ENCODE peak calls at places on chromosomes 16 and 17, in four cellular contexts. One of them, this sample, is unnamed.

GRCh38 chr16:1108299-1109252 is 12.5 kb upstream of the C1QTNF8 start:
- DNase-seq in left ventricle myocardium inferior: peak
- DNase-seq in coronary artery: no peak
- DNase-seq in A549: no peak
- DNase-seq in this sample: no peak

GRCh38 chr16:86022381-86022960 is 123.5 kb downstream of the IRF8 start:
- DNase-seq in A549: no peak
- DNase-seq in left ventricle myocardium inferior: no peak
- DNase-seq in coronary artery: peak
- DNase-seq in this sample: peak

GRCh38 chr16:88452485-88453216 is 429 bp upstream of the ZFPM1 start:
- DNase-seq in left ventricle myocardium inferior: peak
- DNase-seq in coronary artery: peak
- DNase-seq in A549: peak
- DNase-seq in this sample: peak

GRCh38 chr16:67426950-67427349 is 4.0 kb upstream of the HSD11B2 start:
- DNase-seq in A549: no peak
- DNase-seq in left ventricle myocardium inferior: peak
- DNase-seq in coronary artery: no peak
- DNase-seq in this sample: no peak

GRCh38 chr17:8153550-8153956 is 1.3 kb upstream of the PER1 start:
- DNase-seq in A549: peak
- DNase-seq in left ventricle myocardium inferior: peak
- DNase-seq in coronary artery: peak
- DNase-seq in this sample: peak

GRCh38 chr17:78140169-78141051 is 5.8 kb upstream of the C17orf99 start:
- DNase-seq in coronary artery: peak
- DNase-seq in A549: peak
- DNase-seq in left ventricle myocardium inferior: peak
- DNase-seq in this sample: peak

GRCh38 chr16:89131783-89132182 is 38.1 kb downstream of the ACSF3 start:
- DNase-seq in A549: no peak
- DNase-seq in coronary artery: no peak
- DNase-seq in left ventricle myocardium inferior: peak
- DNase-seq in this sample: no peak

GRCh38 chr17:77480509-77481215 is 339.9 kb downstream of the SEC14L1 start:
- DNase-seq in A549: no peak
- DNase-seq in left ventricle myocardium inferior: no peak
- DNase-seq in coronary artery: no peak
- DNase-seq in this sample: no peak

GRCh38 chr17:81842725-81843504 is 8.1 kb upstream of the PPP1R27 start:
- DNase-seq in coronary artery: no peak
- DNase-seq in A549: no peak
- DNase-seq in left ventricle myocardium inferior: no peak
- DNase-seq in this sample: no peak

GRCh38 chr17:63692195-63692816 is 7.6 kb downstream of the LIMD2 start:
- DNase-seq in A549: no peak
- DNase-seq in left ventricle myocardium inferior: no peak
- DNase-seq in coronary artery: no peak
- DNase-seq in this sample: no peak

GRCh38 chr16:89581861-89582563 is 6.5 kb downstream of the CPNE7 start:
- DNase-seq in coronary artery: no peak
- DNase-seq in A549: no peak
- DNase-seq in left ventricle myocardium inferior: no peak
- DNase-seq in this sample: no peak

GRCh38 chr16:35798885-35799426 is 2339.5 kb downstream of the TP53TG3F start:
- DNase-seq in left ventricle myocardium inferior: peak
- DNase-seq in coronary artery: no peak
- DNase-seq in A549: no peak
- DNase-seq in this sample: no peak

GRCh38 chr16:69186642-69187386 is at the start of gene SNTB2:
- DNase-seq in coronary artery: peak
- DNase-seq in A549: peak
- DNase-seq in left ventricle myocardium inferior: peak
- DNase-seq in this sample: peak

DNA sequence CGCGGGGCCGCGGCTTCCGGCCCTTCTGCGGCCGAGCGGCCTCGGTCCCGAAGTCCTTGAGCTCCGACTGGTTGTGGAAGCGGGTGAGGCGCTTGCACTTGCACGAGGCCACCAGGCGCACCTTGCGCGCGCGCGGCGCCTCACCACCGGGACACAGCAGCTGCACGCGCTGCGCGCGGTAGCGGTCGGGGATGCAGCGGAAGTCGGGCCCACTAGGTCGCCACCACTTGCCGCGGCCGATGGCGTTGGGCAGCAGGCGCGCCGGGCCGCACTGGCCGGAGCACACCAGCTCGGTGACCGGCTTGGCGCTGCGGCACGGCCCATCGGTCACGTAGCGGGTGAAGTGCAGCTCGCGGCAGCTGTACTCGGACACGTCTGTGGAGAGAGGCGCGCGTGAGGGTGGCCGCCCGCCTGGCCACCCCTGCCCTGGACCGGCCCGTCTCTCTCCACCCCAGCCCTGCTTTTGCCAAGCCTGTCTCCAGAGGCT is 3.2 kb downstream of the SOST start:
- DNase-seq in left ventricle myocardium inferior: no peak
- DNase-seq in A549: no peak
- DNase-seq in coronary artery: no peak
- DNase-seq in this sample: peak
- H3K4me3 ChIP-seq in left ventricle myocardium inferior: peak
- H3K4me3 ChIP-seq in A549: no peak
- H3K4me3 ChIP-seq in coronary artery: peak
- H3K4me3 ChIP-seq in this sample: no peak

DNA sequence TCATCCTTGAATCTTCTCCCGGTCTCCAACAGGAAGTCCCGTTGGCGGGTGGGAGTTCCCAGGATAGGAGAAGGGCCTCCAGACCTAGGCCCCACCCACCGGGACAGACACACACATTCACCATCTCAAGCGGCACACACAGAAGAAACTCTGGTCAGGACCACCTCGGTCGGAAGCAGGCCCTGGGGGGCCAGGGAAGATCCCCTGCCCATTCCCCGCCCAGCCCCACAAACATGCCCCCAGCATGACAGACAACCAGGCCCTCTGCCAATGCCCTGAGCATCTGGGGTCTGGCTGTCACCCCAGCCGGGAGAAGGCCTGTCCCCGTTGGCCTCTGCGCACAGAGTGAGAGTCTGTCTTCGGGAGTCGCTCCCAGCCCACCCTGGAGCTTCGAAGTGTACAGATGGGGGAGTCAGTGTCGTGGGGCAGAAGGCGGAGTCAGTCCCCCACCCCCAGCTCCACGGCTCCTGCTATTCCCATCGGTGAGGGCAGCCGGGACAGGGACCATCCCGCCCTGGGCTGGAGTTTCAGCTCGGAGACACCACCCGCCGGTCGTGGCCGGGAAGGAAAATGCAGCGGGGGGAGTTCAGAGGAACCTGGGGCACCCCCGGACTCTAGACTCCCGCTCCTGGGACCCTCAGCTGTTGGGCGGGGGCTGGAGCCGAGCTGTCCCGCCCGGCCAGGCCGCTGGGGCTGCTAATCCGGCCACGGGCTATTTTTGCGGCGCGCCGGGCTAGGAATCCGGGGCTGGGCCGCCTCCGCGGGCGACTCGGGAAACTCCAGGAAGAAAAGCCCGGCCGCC is 690 bp downstream of the RHBDF1 start:
- DNase-seq in left ventricle myocardium inferior: peak
- DNase-seq in A549: peak
- DNase-seq in coronary artery: peak
- DNase-seq in this sample: peak
- TF ChIP-seq CTCF in left ventricle myocardium inferior: no peak
- TF ChIP-seq CTCF in A549: no peak
- TF ChIP-seq CTCF in coronary artery: no peak
- TF ChIP-seq CTCF in this sample: peak

DNA sequence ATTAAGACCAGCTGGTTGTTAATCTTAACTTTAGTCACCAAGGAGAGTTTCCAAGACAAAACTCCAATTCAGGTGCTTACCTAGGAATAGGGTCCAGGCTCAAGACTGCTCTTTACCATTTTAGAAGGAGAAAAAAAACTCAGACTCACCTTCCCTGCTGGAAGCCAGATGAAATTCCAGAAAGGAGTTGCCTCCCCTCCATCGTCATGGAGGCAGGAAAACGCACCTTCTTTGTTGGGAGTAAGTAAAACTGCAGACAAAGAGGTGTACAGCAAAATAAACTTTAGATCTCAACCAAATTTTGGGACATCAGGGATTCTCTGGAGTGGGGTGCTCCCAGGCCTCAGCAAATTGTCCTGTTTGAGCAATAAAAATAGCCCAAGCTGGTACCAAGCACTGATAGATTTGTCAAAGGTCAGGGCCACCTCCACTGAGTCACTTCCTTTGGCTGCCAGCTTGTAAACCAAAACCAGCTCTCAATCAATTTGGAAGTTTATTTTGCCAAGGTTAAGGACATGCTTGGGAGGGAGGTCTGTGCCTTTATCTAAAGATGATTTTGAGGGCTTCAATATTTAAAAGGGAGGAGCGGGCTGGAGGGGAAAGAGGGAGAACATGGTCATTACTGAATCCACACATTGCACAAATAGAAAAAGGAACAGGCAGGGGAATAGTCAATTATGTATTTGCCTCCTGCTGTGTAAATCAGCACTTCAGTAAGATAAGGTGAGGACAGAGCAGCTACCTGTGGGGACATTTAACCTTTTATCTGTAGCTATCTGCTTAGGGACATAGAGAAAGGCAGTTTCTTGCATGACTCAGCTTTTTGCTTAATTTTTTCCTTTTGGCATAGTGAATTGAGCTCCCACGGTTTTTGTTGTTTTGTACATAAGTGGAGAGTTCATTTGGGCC is 1.5 kb upstream of the ALDH3A2 start:
- DNase-seq in left ventricle myocardium inferior: no peak
- DNase-seq in coronary artery: no peak
- DNase-seq in A549: no peak
- DNase-seq in this sample: peak
- H3K4me3 ChIP-seq in left ventricle myocardium inferior: peak
- H3K4me3 ChIP-seq in coronary artery: peak
- H3K4me3 ChIP-seq in A549: peak
- H3K4me3 ChIP-seq in this sample: peak

GRCh38 chr16:81711609-81712329 is 67.3 kb upstream of the PLCG2 start:
- DNase-seq in A549: peak
- DNase-seq in coronary artery: no peak
- DNase-seq in left ventricle myocardium inferior: peak
- DNase-seq in this sample: peak
- TF ChIP-seq CTCF in A549: no peak
- TF ChIP-seq CTCF in coronary artery: no peak
- TF ChIP-seq CTCF in left ventricle myocardium inferior: no peak
- TF ChIP-seq CTCF in this sample: no peak

GRCh38 chr16:27195068-27195741 is 8.1 kb upstream of the KDM8 start:
- DNase-seq in A549: no peak
- DNase-seq in coronary artery: no peak
- DNase-seq in left ventricle myocardium inferior: no peak
- DNase-seq in this sample: peak
- H3K4me3 ChIP-seq in A549: no peak
- H3K4me3 ChIP-seq in coronary artery: no peak
- H3K4me3 ChIP-seq in left ventricle myocardium inferior: no peak
- H3K4me3 ChIP-seq in this sample: no peak

DNA sequence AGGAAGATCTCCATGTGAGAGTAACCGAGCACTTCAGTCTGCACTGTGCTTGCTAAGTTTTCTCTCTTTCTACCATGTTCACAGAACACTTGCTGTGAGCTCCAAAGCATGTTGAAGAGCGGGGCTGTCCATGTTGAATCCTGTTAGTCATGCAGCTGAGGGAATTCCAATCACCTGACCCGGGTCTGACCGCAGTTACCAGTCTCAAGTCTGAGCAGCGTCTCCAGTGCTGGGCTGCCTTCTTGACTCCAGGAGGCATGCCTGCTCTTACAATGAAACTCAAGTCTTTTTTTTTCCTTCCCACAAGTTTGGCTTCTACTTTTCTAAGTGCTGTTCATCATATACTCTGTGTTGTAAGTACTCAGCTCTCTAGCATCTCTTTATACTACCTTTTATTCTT is 44.3 kb downstream of the HOXB1 start:
- DNase-seq in A549: peak
- DNase-seq in left ventricle myocardium inferior: no peak
- DNase-seq in coronary artery: no peak
- DNase-seq in this sample: peak
- TF ChIP-seq CTCF in A549: no peak
- TF ChIP-seq CTCF in left ventricle myocardium inferior: no peak
- TF ChIP-seq CTCF in coronary artery: no peak
- TF ChIP-seq CTCF in this sample: no peak

GRCh38 chr17:50397919-50398285 is 579 bp upstream of the LRRC59 start:
- DNase-seq in coronary artery: no peak
- DNase-seq in left ventricle myocardium inferior: no peak
- DNase-seq in A549: no peak
- DNase-seq in this sample: peak
- H3K4me3 ChIP-seq in coronary artery: peak
- H3K4me3 ChIP-seq in left ventricle myocardium inferior: peak
- H3K4me3 ChIP-seq in A549: peak
- H3K4me3 ChIP-seq in this sample: peak

GRCh38 chr17:74859439-74860228 is at the start of gene GRIN2C:
- DNase-seq in coronary artery: no peak
- DNase-seq in A549: no peak
- DNase-seq in left ventricle myocardium inferior: no peak
- DNase-seq in this sample: peak
- TF ChIP-seq CTCF in coronary artery: no peak
- TF ChIP-seq CTCF in A549: peak
- TF ChIP-seq CTCF in left ventricle myocardium inferior: peak
- TF ChIP-seq CTCF in this sample: peak

GRCh38 chr16:51152691-51153261 is 1.7 kb upstream of the SALL1 start:
- DNase-seq in coronary artery: no peak
- DNase-seq in A549: no peak
- DNase-seq in left ventricle myocardium inferior: no peak
- DNase-seq in this sample: peak
- H3K4me3 ChIP-seq in coronary artery: peak
- H3K4me3 ChIP-seq in A549: peak
- H3K4me3 ChIP-seq in left ventricle myocardium inferior: peak
- H3K4me3 ChIP-seq in this sample: peak

GRCh38 chr17:386145-386876 is 33.7 kb upstream of the RPH3AL start:
- DNase-seq in A549: peak
- DNase-seq in left ventricle myocardium inferior: peak
- DNase-seq in coronary artery: no peak
- DNase-seq in this sample: peak
- TF ChIP-seq CTCF in A549: peak
- TF ChIP-seq CTCF in left ventricle myocardium inferior: peak
- TF ChIP-seq CTCF in coronary artery: peak
- TF ChIP-seq CTCF in this sample: peak

This sample was measured in endodermal cell.